ENCODE peak calls at places on chromosomes 13 and 19, in ten cellular contexts. K is pancreas, O is adrenal gland, J is fibroblast of lung, Q is uterus, Z is lower lobe of right lung, E is heart left ventricle, A is tibial nerve, G is IMR-90, N is ovary. I is an unnamed sample.

GRCh38 chr19:15284091-15284490 is 48.2 kb downstream of the BRD4 start:
- DNase-seq in K (no peak), O (no peak), J (no peak), Q (no peak), Z (no peak), E (no peak), A (no peak), G (no peak), N (no peak), I (no peak)

GRCh38 chr13:75870397-75870801 is 234.3 kb downstream of the LMO7 start:
- DNase-seq in K (no peak), O (no peak), J (no peak), Q (no peak), Z (no peak), E (no peak), A (peak; percentile 13), G (peak; percentile 20), N (no peak), I (no peak)

GRCh38 chr13:50409186-50409585 is 393.9 kb downstream of the KCNRG start:
- DNase-seq in K (no peak), O (no peak), J (no peak), Q (no peak), Z (no peak), E (no peak), A (no peak), G (no peak), N (no peak), I (no peak)

GRCh38 chr13:107275312-107275711 is 707.4 kb upstream of the ARGLU1 start:
- DNase-seq in K (no peak), O (no peak), J (no peak), Q (no peak), Z (no peak), E (no peak), A (no peak), G (no peak), N (no peak), I (no peak)

GRCh38 chr13:27374650-27375049 is 49.8 kb upstream of the GTF3A start:
- DNase-seq in K (peak; percentile 82), O (peak; percentile 69), J (peak; percentile 82), Q (peak; percentile 52), Z (peak; percentile 58), E (peak; percentile 47), A (peak; percentile 65), G (peak; percentile 88), N (peak; percentile 68), I (peak; percentile 59)

GRCh38 chr13:53250272-53250875 is 221.8 kb downstream of the OLFM4 start:
- DNase-seq in K (peak; percentile 13), O (peak; percentile 42), J (peak; percentile 61), Q (no peak), Z (no peak), E (no peak), A (peak; percentile 68), G (peak; percentile 72), N (no peak), I (peak; percentile 32)

GRCh38 chr19:48342841-48343540 is 17.6 kb downstream of the EMP3 start:
- DNase-seq in K (no peak), O (no peak), J (peak; percentile 35), Q (no peak), Z (no peak), E (no peak), A (no peak), G (peak; percentile 38), N (no peak), I (no peak)

GRCh38 chr13:33710924-33711323 is 107.0 kb upstream of the RFC3 start:
- DNase-seq in K (no peak), O (no peak), J (no peak), Q (no peak), Z (no peak), E (no peak), A (no peak), G (no peak), N (no peak), I (no peak)

GRCh38 chr13:79395881-79396280 is 10.2 kb downstream of the RBM26 start:
- DNase-seq in K (no peak), O (no peak), J (no peak), Q (no peak), Z (no peak), E (no peak), A (no peak), G (no peak), N (no peak), I (no peak)

DNA sequence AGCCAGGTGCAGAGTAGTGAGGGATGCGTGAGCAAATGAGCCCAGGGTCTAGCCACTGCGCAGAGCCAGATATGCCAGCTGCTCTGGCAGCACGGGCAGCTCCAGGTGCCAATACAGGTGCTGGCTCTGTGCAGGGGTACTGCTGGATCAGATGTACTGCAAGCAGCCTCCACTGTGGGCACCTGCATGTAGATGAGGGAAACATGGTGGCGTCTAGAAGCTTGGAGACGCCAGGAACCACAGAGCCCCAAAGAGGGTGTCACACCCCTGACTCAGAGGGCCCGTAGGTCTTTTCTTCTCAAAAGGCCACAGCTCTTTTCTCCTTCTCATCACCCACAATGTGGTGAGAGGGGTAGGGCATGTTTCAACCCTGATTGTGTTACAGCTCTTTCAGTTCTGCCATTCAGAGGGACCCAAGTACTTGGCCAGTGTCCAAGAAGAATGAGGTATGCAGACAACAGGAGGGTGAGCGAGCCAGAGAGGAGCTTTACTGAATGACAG is 244.4 kb upstream of the SLITRK1 start:
- DNase-seq in K (no peak), O (no peak), J (peak; percentile 21), Q (no peak), Z (no peak), E (no peak), A (no peak), G (no peak), N (no peak), I (no peak)
- H3K4me3 ChIP-seq in K (no peak overlapping the region), O (no peak overlapping the region), J (no peak overlapping the region), Q (no peak overlapping the region), Z (no peak overlapping the region), E (no peak overlapping the region), A (no peak overlapping the region), G (no peak overlapping the region), N (no peak overlapping the region), I (no peak overlapping the region)

GRCh38 chr13:40527914-40528313 is 138.5 kb downstream of the FOXO1 start:
- DNase-seq in K (no peak), O (no peak), J (no peak), Q (no peak), Z (no peak), E (no peak), A (no peak), G (no peak), N (no peak), I (no peak)
- H3K27ac ChIP-seq in K (no peak overlapping the region), O (no peak overlapping the region), J (no peak overlapping the region), Q (no peak overlapping the region), Z (no peak overlapping the region), E (no peak overlapping the region), A (no peak overlapping the region), G (no peak overlapping the region), N (no peak overlapping the region), I (no peak overlapping the region)

DNA sequence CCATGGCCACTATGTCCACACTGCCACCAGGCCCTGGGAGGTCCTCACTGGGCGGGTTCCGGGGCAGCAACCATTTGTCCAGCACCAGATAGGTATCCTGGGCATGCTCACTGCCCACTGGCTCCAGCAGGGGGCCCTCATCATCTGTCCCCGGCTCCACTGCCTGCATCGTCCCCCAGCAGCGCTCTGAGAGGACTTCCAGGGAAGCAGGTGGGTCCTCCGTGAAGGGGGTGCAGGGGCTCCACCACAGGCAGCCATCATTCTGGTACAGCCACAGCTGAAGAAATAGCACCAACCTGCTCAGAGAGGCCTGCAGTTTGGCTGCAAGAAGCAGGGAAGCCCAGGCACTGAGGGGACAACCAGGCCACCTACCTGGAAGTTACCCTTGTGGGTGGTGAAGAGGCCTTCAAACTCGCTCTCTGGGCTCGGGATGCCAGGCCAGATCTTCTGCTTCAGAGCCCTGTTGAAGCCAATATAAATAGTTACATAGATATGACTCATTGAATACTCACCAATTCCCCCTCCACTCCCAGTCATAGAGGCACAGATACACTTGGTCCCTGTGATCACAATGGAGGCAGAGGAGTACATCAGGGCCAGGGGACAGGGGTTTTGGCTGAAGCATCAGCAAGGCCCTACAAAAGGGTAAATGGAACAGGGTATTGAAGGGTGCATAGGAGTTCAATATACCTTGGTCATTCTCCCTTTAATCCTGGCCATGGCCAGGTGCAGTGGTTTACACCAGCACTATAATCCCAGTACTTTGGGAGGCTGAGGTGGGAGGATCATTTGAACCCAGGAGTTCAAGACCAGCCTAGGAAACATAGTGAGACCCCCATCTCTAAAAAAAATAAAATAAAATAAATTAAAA is 4.1 kb downstream of the SWSAP1 start:
- DNase-seq in K (peak; percentile 35), O (peak; percentile 66), J (peak; percentile 86), Q (no peak), Z (peak; percentile 64), E (no peak), A (peak; percentile 35), G (peak; percentile 89), N (peak; percentile 53), I (no peak)
- TF ChIP-seq CTCF in K (peak; percentile 38), O (peak; percentile 55), J (peak; percentile 50), Q (peak; percentile 32), Z (peak; percentile 67), E (peak; percentile 44), A (peak; percentile 32), G (peak; percentile 30), N (peak; percentile 48), I (peak; percentile 54)

GRCh38 chr19:5290336-5291262 is 50.0 kb downstream of the PTPRS start:
- DNase-seq in K (no peak), O (no peak), J (no peak), Q (no peak), Z (no peak), E (no peak), A (no peak), G (no peak), N (no peak), I (no peak)
- H3K4me3 ChIP-seq in K (peak overlapping the region; percentile 10), O (no peak overlapping the region), J (peak overlapping the region; percentile 17), Q (no peak overlapping the region), Z (peak overlapping the region; percentile 68), E (peak overlapping the region; percentile 58), A (peak overlapping the region; percentile 17), G (no peak overlapping the region), N (no peak overlapping the region), I (no peak overlapping the region)

GRCh38 chr13:20715340-20715732 is 11.8 kb downstream of the IL17D start:
- DNase-seq in K (no peak), O (no peak), J (no peak), Q (no peak), Z (no peak), E (no peak), A (no peak), G (no peak), N (no peak), I (no peak)
- H3K27ac ChIP-seq in K (no peak overlapping the region), O (no peak overlapping the region), J (no peak overlapping the region), Q (no peak overlapping the region), Z (no peak overlapping the region), E (no peak overlapping the region), A (no peak overlapping the region), G (no peak overlapping the region), N (no peak overlapping the region), I (no peak overlapping the region)

DNA sequence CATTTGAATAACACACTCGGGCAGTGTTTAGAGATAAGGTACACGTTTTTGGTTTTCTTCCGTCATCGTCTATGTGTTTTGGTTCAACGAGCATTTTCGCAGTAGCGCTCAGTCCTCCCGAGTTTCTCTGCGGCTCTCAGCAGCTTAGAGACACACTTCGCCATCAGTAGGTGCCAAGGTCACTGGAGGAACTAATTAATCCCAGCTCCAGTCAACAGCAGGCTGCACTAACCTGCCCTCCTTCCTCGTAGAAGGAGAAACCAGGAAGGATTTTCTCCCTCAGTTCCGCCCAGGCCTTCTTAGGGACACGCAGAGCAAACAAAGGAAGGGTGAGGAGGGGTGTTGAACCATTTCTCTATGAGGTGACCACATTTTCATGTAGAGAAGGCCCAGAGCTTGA is 12.6 kb downstream of the MBNL2 start:
- DNase-seq in K (peak; percentile 49), O (no peak), J (no peak), Q (no peak), Z (no peak), E (no peak), A (no peak), G (no peak), N (no peak), I (no peak)
- TF ChIP-seq CTCF in K (no peak), O (no peak), J (no peak), Q (no peak), Z (no peak), E (no peak), A (no peak), G (no peak), N (no peak), I (no peak)